ENCODE peak calls at places on chromosomes 12 and 14, in ten cellular contexts. One of them, this sample, is unnamed.

GRCh38 chr12:94012508-94013044 is 135.8 kb upstream of the PLXNC1 start:
- DNase-seq in GM04504: no peak
- DNase-seq in activated T-cell treated with anti-CD3 and anti-CD28 coated beads, Interleukin-2, amount 50 U/mL, for 72 hours: no peak
- DNase-seq in occipital lobe: no peak
- DNase-seq in T follicular helper cell: no peak
- DNase-seq in NCI-H1092: no peak
- DNase-seq in H54: no peak
- DNase-seq in Right ventricle myocardium superior: no peak
- DNase-seq in activated B cell treated with CpG ODN at 0.5 μM for 24 hours: no peak
- DNase-seq in cerebellar cortex: no peak
- DNase-seq in this sample: no peak

GRCh38 chr14:21095430-21096205 is 2.8 kb downstream of the ZNF219 start:
- DNase-seq in GM04504: no peak
- DNase-seq in activated T-cell treated with anti-CD3 and anti-CD28 coated beads, Interleukin-2, amount 50 U/mL, for 72 hours: no peak
- DNase-seq in occipital lobe: peak
- DNase-seq in T follicular helper cell: no peak
- DNase-seq in NCI-H1092: no peak
- DNase-seq in H54: no peak
- DNase-seq in Right ventricle myocardium superior: no peak
- DNase-seq in activated B cell treated with CpG ODN at 0.5 μM for 24 hours: no peak
- DNase-seq in cerebellar cortex: peak
- DNase-seq in this sample: no peak

GRCh38 chr12:19575307-19576243 is 136.3 kb downstream of the AEBP2 start:
- DNase-seq in GM04504: peak
- DNase-seq in activated T-cell treated with anti-CD3 and anti-CD28 coated beads, Interleukin-2, amount 50 U/mL, for 72 hours: no peak
- DNase-seq in occipital lobe: no peak
- DNase-seq in T follicular helper cell: no peak
- DNase-seq in NCI-H1092: peak
- DNase-seq in H54: peak
- DNase-seq in Right ventricle myocardium superior: peak
- DNase-seq in activated B cell treated with CpG ODN at 0.5 μM for 24 hours: no peak
- DNase-seq in cerebellar cortex: peak
- DNase-seq in this sample: no peak

GRCh38 chr12:102682698-102683289 is 202.4 kb upstream of the IGF1 start:
- DNase-seq in GM04504: no peak
- DNase-seq in activated T-cell treated with anti-CD3 and anti-CD28 coated beads, Interleukin-2, amount 50 U/mL, for 72 hours: no peak
- DNase-seq in occipital lobe: no peak
- DNase-seq in T follicular helper cell: no peak
- DNase-seq in NCI-H1092: no peak
- DNase-seq in H54: no peak
- DNase-seq in Right ventricle myocardium superior: no peak
- DNase-seq in activated B cell treated with CpG ODN at 0.5 μM for 24 hours: no peak
- DNase-seq in cerebellar cortex: no peak
- DNase-seq in this sample: no peak

GRCh38 chr12:57740656-57741412 is 2.3 kb upstream of the AGAP2 start:
- DNase-seq in GM04504: no peak
- DNase-seq in activated T-cell treated with anti-CD3 and anti-CD28 coated beads, Interleukin-2, amount 50 U/mL, for 72 hours: peak
- DNase-seq in occipital lobe: peak
- DNase-seq in T follicular helper cell: peak
- DNase-seq in NCI-H1092: no peak
- DNase-seq in H54: no peak
- DNase-seq in Right ventricle myocardium superior: peak
- DNase-seq in activated B cell treated with CpG ODN at 0.5 μM for 24 hours: no peak
- DNase-seq in cerebellar cortex: no peak
- DNase-seq in this sample: peak

GRCh38 chr12:54415223-54415929 is 3.7 kb downstream of the ITGA5 start:
- DNase-seq in GM04504: no peak
- DNase-seq in activated T-cell treated with anti-CD3 and anti-CD28 coated beads, Interleukin-2, amount 50 U/mL, for 72 hours: no peak
- DNase-seq in occipital lobe: no peak
- DNase-seq in T follicular helper cell: no peak
- DNase-seq in NCI-H1092: no peak
- DNase-seq in H54: no peak
- DNase-seq in Right ventricle myocardium superior: no peak
- DNase-seq in activated B cell treated with CpG ODN at 0.5 μM for 24 hours: no peak
- DNase-seq in cerebellar cortex: no peak
- DNase-seq in this sample: no peak

GRCh38 chr12:92696240-92696639 is 6.5 kb upstream of the PLEKHG7 start:
- DNase-seq in GM04504: no peak
- DNase-seq in activated T-cell treated with anti-CD3 and anti-CD28 coated beads, Interleukin-2, amount 50 U/mL, for 72 hours: no peak
- DNase-seq in occipital lobe: no peak
- DNase-seq in T follicular helper cell: no peak
- DNase-seq in NCI-H1092: no peak
- DNase-seq in H54: no peak
- DNase-seq in Right ventricle myocardium superior: peak
- DNase-seq in activated B cell treated with CpG ODN at 0.5 μM for 24 hours: no peak
- DNase-seq in cerebellar cortex: peak
- DNase-seq in this sample: no peak

GRCh38 chr14:77151245-77151644 is 9.7 kb upstream of the ZDHHC22 start:
- DNase-seq in GM04504: no peak
- DNase-seq in activated T-cell treated with anti-CD3 and anti-CD28 coated beads, Interleukin-2, amount 50 U/mL, for 72 hours: no peak
- DNase-seq in occipital lobe: no peak
- DNase-seq in T follicular helper cell: no peak
- DNase-seq in NCI-H1092: peak
- DNase-seq in H54: no peak
- DNase-seq in Right ventricle myocardium superior: no peak
- DNase-seq in activated B cell treated with CpG ODN at 0.5 μM for 24 hours: no peak
- DNase-seq in cerebellar cortex: peak
- DNase-seq in this sample: no peak

GRCh38 chr12:144650-145284 is 69.2 kb downstream of the SLC6A12 start:
- DNase-seq in GM04504: no peak
- DNase-seq in activated T-cell treated with anti-CD3 and anti-CD28 coated beads, Interleukin-2, amount 50 U/mL, for 72 hours: no peak
- DNase-seq in occipital lobe: no peak
- DNase-seq in T follicular helper cell: no peak
- DNase-seq in NCI-H1092: no peak
- DNase-seq in H54: no peak
- DNase-seq in Right ventricle myocardium superior: no peak
- DNase-seq in activated B cell treated with CpG ODN at 0.5 μM for 24 hours: no peak
- DNase-seq in cerebellar cortex: no peak
- DNase-seq in this sample: no peak

GRCh38 chr12:118377005-118377890 is 893 bp downstream of the SUDS3 start:
- DNase-seq in GM04504: no peak
- DNase-seq in activated T-cell treated with anti-CD3 and anti-CD28 coated beads, Interleukin-2, amount 50 U/mL, for 72 hours: no peak
- DNase-seq in occipital lobe: no peak
- DNase-seq in T follicular helper cell: no peak
- DNase-seq in NCI-H1092: no peak
- DNase-seq in H54: no peak
- DNase-seq in Right ventricle myocardium superior: no peak
- DNase-seq in activated B cell treated with CpG ODN at 0.5 μM for 24 hours: no peak
- DNase-seq in cerebellar cortex: peak
- DNase-seq in this sample: no peak

GRCh38 chr14:42480235-42480634 is 873.6 kb downstream of the LRFN5 start:
- DNase-seq in GM04504: no peak
- DNase-seq in activated T-cell treated with anti-CD3 and anti-CD28 coated beads, Interleukin-2, amount 50 U/mL, for 72 hours: no peak
- DNase-seq in occipital lobe: no peak
- DNase-seq in T follicular helper cell: no peak
- DNase-seq in NCI-H1092: no peak
- DNase-seq in H54: no peak
- DNase-seq in Right ventricle myocardium superior: no peak
- DNase-seq in activated B cell treated with CpG ODN at 0.5 μM for 24 hours: no peak
- DNase-seq in cerebellar cortex: no peak
- DNase-seq in this sample: no peak

GRCh38 chr12:105330938-105331804 is 680 bp downstream of the C12orf75 start:
- DNase-seq in GM04504: no peak
- DNase-seq in activated T-cell treated with anti-CD3 and anti-CD28 coated beads, Interleukin-2, amount 50 U/mL, for 72 hours: peak
- DNase-seq in occipital lobe: no peak
- DNase-seq in T follicular helper cell: peak
- DNase-seq in NCI-H1092: no peak
- DNase-seq in H54: no peak
- DNase-seq in Right ventricle myocardium superior: peak
- DNase-seq in activated B cell treated with CpG ODN at 0.5 μM for 24 hours: no peak
- DNase-seq in cerebellar cortex: peak
- DNase-seq in this sample: no peak

GRCh38 chr14:32608880-32609279 is 279.8 kb downstream of the AKAP6 start:
- DNase-seq in GM04504: no peak
- DNase-seq in activated T-cell treated with anti-CD3 and anti-CD28 coated beads, Interleukin-2, amount 50 U/mL, for 72 hours: no peak
- DNase-seq in occipital lobe: no peak
- DNase-seq in T follicular helper cell: no peak
- DNase-seq in NCI-H1092: no peak
- DNase-seq in H54: peak
- DNase-seq in Right ventricle myocardium superior: no peak
- DNase-seq in activated B cell treated with CpG ODN at 0.5 μM for 24 hours: no peak
- DNase-seq in cerebellar cortex: no peak
- DNase-seq in this sample: no peak

GRCh38 chr14:94933411-94933964 is 163.6 kb upstream of the GSC start:
- DNase-seq in GM04504: peak
- DNase-seq in activated T-cell treated with anti-CD3 and anti-CD28 coated beads, Interleukin-2, amount 50 U/mL, for 72 hours: no peak
- DNase-seq in occipital lobe: no peak
- DNase-seq in T follicular helper cell: no peak
- DNase-seq in NCI-H1092: no peak
- DNase-seq in H54: no peak
- DNase-seq in Right ventricle myocardium superior: no peak
- DNase-seq in activated B cell treated with CpG ODN at 0.5 μM for 24 hours: no peak
- DNase-seq in cerebellar cortex: no peak
- DNase-seq in this sample: no peak

GRCh38 chr12:132324841-132325732 is 4.3 kb downstream of the GALNT9 start:
- DNase-seq in GM04504: no peak
- DNase-seq in activated T-cell treated with anti-CD3 and anti-CD28 coated beads, Interleukin-2, amount 50 U/mL, for 72 hours: no peak
- DNase-seq in occipital lobe: no peak
- DNase-seq in T follicular helper cell: no peak
- DNase-seq in NCI-H1092: no peak
- DNase-seq in H54: no peak
- DNase-seq in Right ventricle myocardium superior: no peak
- DNase-seq in activated B cell treated with CpG ODN at 0.5 μM for 24 hours: no peak
- DNase-seq in cerebellar cortex: no peak
- DNase-seq in this sample: no peak

This sample was measured in dorsolateral prefrontal cortex.